ENCODE peak calls at places on chromosomes 11 and 22, in five cellular contexts. D, F, C, G and W are unnamed samples.

GRCh38 chr11:8234910-8235309 is 28.8 kb downstream of the LMO1 start:
- DNase-seq in D (no peak), F (no peak), C (no peak), G (no peak), W (no peak)

GRCh38 chr11:2694995-2695939 is 4.5 kb downstream of the KCNQ1OT1 start:
- DNase-seq in D (no peak), F (no peak), C (no peak), G (no peak), W (no peak)

GRCh38 chr11:73931039-73931645 is 19.7 kb upstream of the DNAJB13 start:
- DNase-seq in D (peak; percentile 43), F (no peak), C (peak; percentile 89), G (peak; percentile 76), W (peak; percentile 74)

GRCh38 chr22:38454361-38455062 is 487 bp downstream of the KCNJ4 start:
- DNase-seq in D (no peak), F (no peak), C (no peak), G (no peak), W (no peak)

GRCh38 chr22:19088866-19089595 is 33.2 kb downstream of the DGCR2 start:
- DNase-seq in D (no peak), F (no peak), C (no peak), G (no peak), W (no peak)

GRCh38 chr11:116176484-116177005 is 596.2 kb downstream of the BUD13 start:
- DNase-seq in D (no peak), F (no peak), C (no peak), G (no peak), W (no peak)

GRCh38 chr11:36034572-36035331 is 90.9 kb downstream of the LDLRAD3 start:
- DNase-seq in D (peak; percentile 65), F (no peak), C (peak; percentile 71), G (peak; percentile 73), W (no peak)

GRCh38 chr11:89347071-89347470 is 144.1 kb downstream of the NOX4 start:
- DNase-seq in D (no peak), F (no peak), C (no peak), G (no peak), W (no peak)

GRCh38 chr11:5605849-5606248 is 9.4 kb downstream of the TRIM6 start:
- DNase-seq in D (peak; percentile 73), F (no peak), C (peak; percentile 87), G (peak; percentile 23), W (no peak)

GRCh38 chr22:41976070-41976901 is 7.0 kb downstream of the SEPTIN3 start:
- DNase-seq in D (peak; percentile 25), F (peak; percentile 21), C (no peak), G (no peak), W (peak; percentile 44)

GRCh38 chr11:71988050-71988449 is 10.7 kb upstream of the IL18BP start:
- DNase-seq in D (no peak), F (no peak), C (peak; percentile 86), G (no peak), W (no peak)

GRCh38 chr11:48116843-48117242 is 99.8 kb upstream of the OR4B1 start:
- DNase-seq in D (no peak), F (no peak), C (peak; percentile 42), G (peak; percentile 9), W (no peak)

GRCh38 chr11:71070490-71071455 is 181.6 kb downstream of the SHANK2 start:
- DNase-seq in D (no peak), F (no peak), C (no peak), G (no peak), W (no peak)

GRCh38 chr11:121892863-121893262 is 223.2 kb downstream of the BLID start:
- DNase-seq in D (no peak), F (no peak), C (peak; percentile 47), G (no peak), W (no peak)

GRCh38 chr11:103581680-103582265 is 454.7 kb upstream of the DDI1 start:
- DNase-seq in D (no peak), F (no peak), C (no peak), G (no peak), W (no peak)

GRCh38 chr22:30273196-30273595 is 6.5 kb upstream of the OSM start:
- DNase-seq in D (no peak), F (no peak), C (no peak), G (no peak), W (no peak)

GRCh38 chr11:111938687-111939160 is 1.6 kb downstream of the DIXDC1 start:
- DNase-seq in D (peak; percentile 49), F (no peak), C (peak; percentile 40), G (peak; percentile 51), W (no peak)

GRCh38 chr11:17753641-17754040 is 19.1 kb downstream of the KCNC1 start:
- DNase-seq in D (no peak), F (no peak), C (no peak), G (no peak), W (no peak)

GRCh38 chr22:43262990-43263644 is 76.2 kb upstream of the TTLL12 start:
- DNase-seq in D (peak; percentile 50), F (no peak), C (peak; percentile 37), G (no peak), W (no peak)

GRCh38 chr11:128052912-128053641 is 534.3 kb downstream of the ETS1 start:
- DNase-seq in D (peak; percentile 81), F (no peak), C (peak; percentile 52), G (no peak), W (no peak)

GRCh38 chr11:111366560-111367410 is 12.3 kb downstream of the POU2AF1 start:
- DNase-seq in D (no peak), F (no peak), C (no peak), G (no peak), W (no peak)

GRCh38 chr11:109734602-109735001 is 312.6 kb downstream of the C11orf87 start:
- DNase-seq in D (no peak), F (no peak), C (peak; percentile 9), G (no peak), W (no peak)

GRCh38 chr11:125175166-125175565 is 10.6 kb downstream of the PKNOX2 start:
- DNase-seq in D (no peak), F (no peak), C (no peak), G (no peak), W (no peak)

GRCh38 chr22:37197451-37198289 is 9.6 kb upstream of the C1QTNF6 start:
- DNase-seq in D (peak; percentile 89), F (no peak), C (peak; percentile 75), G (peak; percentile 77), W (no peak)

GRCh38 chr11:88535916-88536547 is 198.5 kb upstream of the CTSC start:
- DNase-seq in D (peak; percentile 75), F (no peak), C (peak; percentile 92), G (peak; percentile 90), W (no peak)

GRCh38 chr11:76510060-76511047 is 65.5 kb downstream of the EMSY start:
- DNase-seq in D (no peak), F (no peak), C (peak; percentile 59), G (peak; percentile 71), W (no peak)

GRCh38 chr22:26143801-26144325 is 25.4 kb upstream of the SEZ6L start:
- DNase-seq in D (peak; percentile 18), F (no peak), C (no peak), G (peak; percentile 41), W (no peak)

GRCh38 chr22:42169055-42169469 is 38.5 kb upstream of the CYP2D6 start:
- DNase-seq in D (peak; percentile 68), F (no peak), C (peak; percentile 76), G (peak; percentile 72), W (peak; percentile 83)

GRCh38 chr11:22130462-22131053 is 62.3 kb upstream of the ANO5 start:
- DNase-seq in D (no peak), F (no peak), C (no peak), G (peak; percentile 24), W (no peak)

GRCh38 chr11:134950692-134951304 is 538.8 kb upstream of the B3GAT1 start:
- DNase-seq in D (peak; percentile 82), F (no peak), C (peak; percentile 33), G (no peak), W (no peak)

GRCh38 chr22:20805972-20806471 is 32.1 kb downstream of the SERPIND1 start:
- DNase-seq in D (peak; percentile 45), F (no peak), C (peak; percentile 21), G (no peak), W (no peak)

GRCh38 chr11:119795231-119795630 is 66.2 kb upstream of the NECTIN1 start:
- DNase-seq in D (peak; percentile 92), F (no peak), C (peak; percentile 52), G (no peak), W (no peak)

GRCh38 chr11:103648054-103648453 is 388.4 kb upstream of the DDI1 start:
- DNase-seq in D (no peak), F (no peak), C (no peak), G (no peak), W (no peak)

GRCh38 chr11:44409558-44410236 is 99.8 kb upstream of the ALX4 start:
- DNase-seq in D (no peak), F (no peak), C (no peak), G (no peak), W (no peak)